ENCODE peak calls at places on chromosomes 2 and 18, in four cellular contexts. One of them, this sample, is unnamed.
A peak's percentile ranks its signal among the peaks of the same experiment; 100 is the strongest.

GRCh38 chr2:164725542-164725941 is 104.3 kb upstream of the GRB14 start:
- DNase-seq in pancreas: no peak
- DNase-seq in lower leg skin: no peak
- DNase-seq in CD8-positive, alpha-beta T cell: no peak
- DNase-seq in this sample: no peak

GRCh38 chr2:189506514-189506976 is 65.3 kb downstream of the WDR75 start:
- DNase-seq in pancreas: no peak
- DNase-seq in lower leg skin: no peak
- DNase-seq in CD8-positive, alpha-beta T cell: no peak
- DNase-seq in this sample: no peak

GRCh38 chr2:207066784-207067460 is 98.8 kb downstream of the KLF7 start:
- DNase-seq in pancreas: no peak
- DNase-seq in lower leg skin: no peak
- DNase-seq in CD8-positive, alpha-beta T cell: no peak
- DNase-seq in this sample: no peak

GRCh38 chr2:27776097-27776496 is 4.6 kb downstream of the MRPL33 start:
- DNase-seq in CD8-positive, alpha-beta T cell: no peak
- DNase-seq in lower leg skin: no peak
- DNase-seq in pancreas: no peak
- DNase-seq in this sample: no peak

GRCh38 chr2:203327582-203327917 is 644 bp upstream of the ABI2 start:
- DNase-seq in CD8-positive, alpha-beta T cell: no peak
- DNase-seq in lower leg skin: no peak
- DNase-seq in pancreas: no peak
- DNase-seq in this sample: no peak

GRCh38 chr18:74314759-74315463 is 728 bp upstream of the C18orf63 start:
- DNase-seq in pancreas: no peak
- DNase-seq in CD8-positive, alpha-beta T cell: no peak
- DNase-seq in lower leg skin: no peak
- DNase-seq in this sample: no peak

GRCh38 chr2:44083054-44083453 is 85.6 kb upstream of the PPM1B start:
- DNase-seq in pancreas: no peak
- DNase-seq in lower leg skin: no peak
- DNase-seq in CD8-positive, alpha-beta T cell: no peak
- DNase-seq in this sample: no peak

GRCh38 chr2:209334188-209335017 is 89.4 kb upstream of the MAP2 start:
- DNase-seq in pancreas: peak; percentile 59
- DNase-seq in lower leg skin: peak; percentile 19
- DNase-seq in CD8-positive, alpha-beta T cell: no peak
- DNase-seq in this sample: no peak

GRCh38 chr2:17616405-17616804 is 75.9 kb downstream of the VSNL1 start:
- DNase-seq in lower leg skin: no peak
- DNase-seq in CD8-positive, alpha-beta T cell: no peak
- DNase-seq in pancreas: no peak
- DNase-seq in this sample: no peak

GRCh38 chr2:49178656-49179055 is 24.3 kb upstream of the FSHR start:
- DNase-seq in CD8-positive, alpha-beta T cell: no peak
- DNase-seq in pancreas: no peak
- DNase-seq in lower leg skin: no peak
- DNase-seq in this sample: no peak

GRCh38 chr2:121356058-121356640 is 71.1 kb upstream of the TFCP2L1 start:
- DNase-seq in pancreas: no peak
- DNase-seq in lower leg skin: peak; percentile 51
- DNase-seq in CD8-positive, alpha-beta T cell: no peak
- DNase-seq in this sample: no peak

DNA sequence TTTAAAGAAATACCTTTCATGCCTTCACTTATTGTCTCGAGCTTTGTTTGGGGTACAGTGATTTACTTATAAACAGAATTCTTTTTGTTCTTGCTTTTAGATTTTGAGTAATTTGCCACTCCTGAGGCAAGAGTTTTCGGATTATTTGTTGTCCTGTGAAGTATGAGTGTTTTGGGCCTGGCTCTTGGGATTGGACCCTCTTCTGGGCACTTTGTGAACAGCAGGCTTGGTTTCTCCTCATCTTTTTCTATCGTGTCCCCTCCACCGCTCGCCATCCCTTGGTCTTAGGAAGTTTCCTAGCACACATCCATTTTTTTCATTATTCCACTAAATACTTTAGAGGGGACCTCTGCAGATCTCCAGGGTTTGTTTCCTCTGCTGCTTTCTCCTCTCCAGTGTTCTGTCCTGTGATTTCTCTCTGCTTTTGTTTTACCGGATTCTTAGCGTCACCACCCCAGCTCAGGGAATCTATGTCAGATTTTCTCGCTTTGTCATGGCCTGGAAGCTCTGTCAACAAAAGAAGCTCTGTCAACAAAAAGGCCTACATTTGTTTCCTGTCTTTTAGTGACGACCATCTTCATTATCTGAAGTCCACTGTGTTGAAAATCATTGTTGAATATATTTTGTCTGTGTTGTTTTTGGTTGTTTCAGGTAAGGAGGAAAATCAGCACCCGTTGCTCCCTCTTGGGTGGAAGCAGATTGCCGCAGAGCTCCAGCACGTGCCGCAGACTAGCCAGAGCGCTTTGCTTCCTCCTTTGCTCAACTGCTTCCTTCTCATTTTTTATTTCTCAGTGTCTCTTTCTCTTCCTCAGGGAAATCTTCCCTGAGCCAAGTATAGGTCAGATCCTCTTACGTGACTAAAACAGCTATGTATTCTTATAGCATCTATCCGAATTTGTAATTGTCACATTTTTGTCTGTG is 27.8 kb downstream of the ANKRD62 start:
- DNase-seq in pancreas: peak; percentile 22
- DNase-seq in CD8-positive, alpha-beta T cell: no peak
- DNase-seq in lower leg skin: no peak
- DNase-seq in this sample: no peak
- TF ChIP-seq CTCF in pancreas: peak; percentile 8
- TF ChIP-seq CTCF in CD8-positive, alpha-beta T cell: no peak
- TF ChIP-seq CTCF in lower leg skin: no peak
- TF ChIP-seq CTCF in this sample: no peak

GRCh38 chr18:56889621-56890020 is 238.5 kb downstream of the WDR7 start:
- DNase-seq in lower leg skin: no peak
- DNase-seq in pancreas: no peak
- DNase-seq in CD8-positive, alpha-beta T cell: no peak
- DNase-seq in this sample: no peak
- TF ChIP-seq CTCF in lower leg skin: no peak
- TF ChIP-seq CTCF in pancreas: no peak
- TF ChIP-seq CTCF in CD8-positive, alpha-beta T cell: no peak
- TF ChIP-seq CTCF in this sample: no peak

GRCh38 chr2:97664636-97664970 is 759 bp upstream of the ACTR1B start:
- DNase-seq in CD8-positive, alpha-beta T cell: no peak
- DNase-seq in lower leg skin: no peak
- DNase-seq in pancreas: no peak
- DNase-seq in this sample: no peak
- TF ChIP-seq CTCF in CD8-positive, alpha-beta T cell: peak; percentile 37
- TF ChIP-seq CTCF in lower leg skin: no peak
- TF ChIP-seq CTCF in pancreas: no peak
- TF ChIP-seq CTCF in this sample: peak; percentile 37

DNA sequence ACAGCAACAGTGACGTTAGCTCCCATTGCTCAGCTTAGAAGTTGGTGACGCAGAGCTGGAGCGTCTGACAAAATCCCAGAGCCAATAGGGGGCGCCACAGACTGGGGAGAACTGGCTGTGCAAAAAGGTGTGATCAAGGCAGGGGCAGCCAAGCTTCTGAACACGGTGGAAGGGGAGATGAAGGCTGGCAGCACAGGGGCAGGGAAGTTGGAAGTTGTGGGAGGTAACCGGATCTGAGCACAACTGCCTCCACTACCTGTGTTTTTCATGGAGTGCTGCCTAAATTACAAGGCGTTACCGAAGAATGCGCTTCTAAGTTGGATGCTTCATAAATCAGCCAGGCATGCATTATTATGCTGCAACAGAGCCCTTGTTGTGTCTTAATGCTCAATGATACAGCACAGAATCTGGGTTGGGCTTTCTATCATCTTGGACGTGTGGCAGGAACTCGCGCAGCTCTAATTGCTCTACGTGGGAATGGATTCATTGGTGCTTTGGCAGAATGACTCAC is 370.0 kb downstream of the SLC4A3 start:
- DNase-seq in lower leg skin: peak; percentile 21
- DNase-seq in pancreas: peak; percentile 62
- DNase-seq in CD8-positive, alpha-beta T cell: no peak
- DNase-seq in this sample: no peak
- TF ChIP-seq CTCF in lower leg skin: no peak
- TF ChIP-seq CTCF in pancreas: no peak
- TF ChIP-seq CTCF in CD8-positive, alpha-beta T cell: no peak
- TF ChIP-seq CTCF in this sample: no peak

This sample was measured in natural killer cell.